ENCODE peak calls at places on chromosomes 1 and 21, in eight cellular contexts. H, O, M, J, D, P, E and U are unnamed samples.

GRCh38 chr1:161365207-161365606 is 2.5 kb downstream of the CFAP126 start:
- DNase-seq in O (no peak), H (no peak), E (no peak), J (no peak), P (no peak), D (no peak), M (no peak), U (no peak)

GRCh38 chr21:45226540-45227326 is 61.0 kb downstream of the POFUT2 start:
- DNase-seq in J (no peak), E (no peak), D (no peak), P (no peak), O (peak; percentile 32), H (no peak), M (no peak), U (peak; percentile 21)

GRCh38 chr21:35796834-35797233 is 263.5 kb downstream of the SETD4 start:
- DNase-seq in M (no peak), J (no peak), O (no peak), H (no peak), D (no peak), E (no peak), P (no peak), U (no peak)

GRCh38 chr1:100921110-100921706 is 25.3 kb downstream of the SLC30A7 start:
- DNase-seq in M (peak; percentile 1), H (no peak), O (peak; percentile 59), E (peak; percentile 35), J (no peak), P (no peak), D (peak; percentile 68), U (no peak)

GRCh38 chr1:37486680-37487618 is 12.6 kb downstream of the ZC3H12A start:
- DNase-seq in E (peak; percentile 57), D (peak; percentile 85), H (peak; percentile 82), O (peak; percentile 72), P (peak; percentile 84), M (peak; percentile 69), J (peak; percentile 73), U (peak; percentile 57)

GRCh38 chr21:45990049-45990711 is 8.6 kb downstream of the COL6A1 start:
- DNase-seq in H (no peak), E (no peak), P (peak; percentile 14), O (no peak), J (peak; percentile 8), D (no peak), M (no peak), U (no peak)

GRCh38 chr1:21149430-21149861 is 27.3 kb downstream of the EIF4G3 start:
- DNase-seq in O (no peak), D (peak; percentile 30), M (peak; percentile 48), P (no peak), H (peak; percentile 37), J (no peak), E (no peak), U (no peak)

GRCh38 chr1:7046891-7047290 is 261.6 kb downstream of the CAMTA1 start:
- DNase-seq in P (no peak), M (no peak), D (no peak), O (no peak), J (no peak), E (no peak), H (no peak), U (no peak)

GRCh38 chr1:76430532-76430931 is 356.0 kb downstream of the ST6GALNAC3 start:
- DNase-seq in P (no peak), E (no peak), D (no peak), M (no peak), J (no peak), H (no peak), O (no peak), U (no peak)

GRCh38 chr1:200670215-200671118 is 760 bp upstream of the DDX59 start:
- DNase-seq in P (peak; percentile 15), M (peak; percentile 67), J (no peak), E (no peak), O (no peak), H (peak; percentile 39), D (peak; percentile 59), U (no peak)

GRCh38 chr1:211935448-211935970 is 99.8 kb downstream of the INTS7 start:
- DNase-seq in O (no peak), E (no peak), P (no peak), D (no peak), H (no peak), M (no peak), J (no peak), U (no peak)

GRCh38 chr1:205597691-205598314 is 34.0 kb downstream of the ELK4 start:
- DNase-seq in J (no peak), H (no peak), M (no peak), P (peak; percentile 61), E (no peak), O (no peak), D (no peak), U (no peak)

GRCh38 chr1:199422206-199422605 is 605.3 kb upstream of the NR5A2 start:
- DNase-seq in H (no peak), J (no peak), D (peak; percentile 44), O (no peak), M (no peak), E (no peak), P (no peak), U (no peak)

GRCh38 chr1:161727343-161727924 is 6.1 kb downstream of the FCRLB start:
- DNase-seq in J (no peak), H (no peak), P (no peak), D (no peak), E (peak; percentile 76), M (no peak), O (peak; percentile 67), U (peak; percentile 18)

GRCh38 chr1:224116131-224116530 is 2.2 kb downstream of the FBXO28 start:
- DNase-seq in H (no peak), M (peak; percentile 44), O (peak; percentile 58), J (no peak), D (peak; percentile 46), P (no peak), E (peak; percentile 35), U (no peak)

GRCh38 chr21:26686705-26687104 is 113.6 kb upstream of the CYYR1 start:
- DNase-seq in P (no peak), M (no peak), J (no peak), E (no peak), D (no peak), O (no peak), H (no peak), U (no peak)

GRCh38 chr1:108639899-108640560 is 20.9 kb downstream of the HENMT1 start:
- DNase-seq in O (no peak), M (no peak), J (no peak), H (no peak), P (no peak), E (no peak), D (no peak), U (no peak)

GRCh38 chr21:31416465-31416864 is 72.4 kb upstream of the TIAM1 start:
- DNase-seq in H (no peak), O (no peak), M (no peak), E (no peak), P (no peak), D (no peak), J (no peak), U (no peak)

GRCh38 chr21:44052071-44052829 is 40.1 kb downstream of the TRAPPC10 start:
- DNase-seq in J (no peak), H (no peak), P (no peak), O (no peak), E (no peak), M (no peak), D (no peak), U (no peak)

GRCh38 chr1:206684478-206685255 is at the start of gene MAPKAPK2:
- DNase-seq in P (peak; percentile 85), H (peak; percentile 71), E (peak; percentile 52), D (peak; percentile 94), O (peak; percentile 72), M (peak; percentile 91), J (peak; percentile 75), U (peak; percentile 62)

GRCh38 chr1:206682111-206682510 is 2.6 kb upstream of the MAPKAPK2 start:
- DNase-seq in M (no peak), D (peak; percentile 50), J (no peak), E (no peak), O (no peak), P (no peak), H (no peak), U (no peak)

GRCh38 chr1:206684003-206684402 is 702 bp upstream of the MAPKAPK2 start:
- DNase-seq in J (no peak), M (no peak), P (no peak), D (no peak), O (no peak), E (no peak), H (no peak), U (no peak)

GRCh38 chr1:206681359-206681758 is 3.3 kb upstream of the MAPKAPK2 start:
- DNase-seq in P (no peak), H (no peak), M (no peak), J (no peak), D (no peak), O (no peak), E (no peak), U (no peak)

GRCh38 chr1:206683313-206683712 is 1.4 kb upstream of the MAPKAPK2 start:
- DNase-seq in J (no peak), E (no peak), D (no peak), O (no peak), M (no peak), H (no peak), P (no peak), U (no peak)
- H3K27ac ChIP-seq in J (no peak overlapping the region), E (no peak overlapping the region), D (no peak overlapping the region), O (no peak overlapping the region), M (no peak overlapping the region), H (no peak overlapping the region), P (no peak overlapping the region), U (no peak overlapping the region)

DNA sequence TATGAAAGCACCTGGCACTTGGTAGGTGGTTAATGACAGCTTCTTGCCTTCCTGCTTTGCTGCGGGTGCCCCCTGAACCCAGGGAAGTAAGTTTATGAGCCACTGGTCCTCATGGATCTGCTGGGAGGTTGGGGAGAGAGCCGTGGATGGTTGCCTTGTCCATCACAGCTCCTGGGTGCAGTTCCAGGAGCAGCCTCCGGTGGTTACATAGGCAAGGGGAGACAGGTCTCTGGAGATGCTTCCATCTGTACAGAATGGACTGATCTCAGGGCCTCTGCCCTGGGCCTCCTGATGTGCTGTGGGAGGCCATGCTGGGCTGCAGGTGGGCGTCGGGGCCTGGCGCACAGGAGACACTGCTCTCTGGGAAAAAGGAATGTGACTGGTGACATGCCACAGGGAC is 31.6 kb upstream of the ARHGEF10L start:
- DNase-seq in D (no peak), M (peak; percentile 52), E (no peak), J (no peak), H (no peak), P (no peak), O (no peak), U (no peak)
- H3K27ac ChIP-seq in D (no peak overlapping the region), M (no peak overlapping the region), E (no peak overlapping the region), J (no peak overlapping the region), H (no peak overlapping the region), P (no peak overlapping the region), O (no peak overlapping the region), U (no peak overlapping the region)

GRCh38 chr1:23910144-23910543 is 3.0 kb downstream of the CNR2 start:
- DNase-seq in D (no peak), P (no peak), H (no peak), O (no peak), E (no peak), J (no peak), M (no peak), U (no peak)
- H3K27ac ChIP-seq in D (no peak overlapping the region), P (no peak overlapping the region), H (no peak overlapping the region), O (no peak overlapping the region), E (no peak overlapping the region), J (no peak overlapping the region), M (no peak overlapping the region), U (no peak overlapping the region)

DNA sequence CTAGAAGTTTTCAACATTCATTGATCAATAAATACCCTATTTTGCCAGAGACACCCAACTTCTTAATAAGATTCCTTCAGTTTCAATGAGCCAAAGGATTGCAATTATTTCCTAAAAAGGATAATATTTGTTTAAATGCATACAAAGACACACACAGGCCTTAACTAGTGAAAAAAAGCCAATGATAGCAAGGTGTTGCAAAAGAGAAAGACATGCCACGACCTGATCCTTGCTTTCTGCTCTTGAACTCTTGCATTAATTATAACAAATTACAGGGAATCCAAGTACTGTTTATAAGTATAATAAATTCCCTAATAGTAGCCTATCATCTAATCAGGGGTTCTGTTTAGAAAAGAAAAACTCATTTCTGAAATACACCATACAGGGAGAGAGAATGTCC is 131.1 kb downstream of the PTPN14 start:
- DNase-seq in E (no peak), P (no peak), D (no peak), J (no peak), O (no peak), M (no peak), H (no peak), U (no peak)
- H3K27ac ChIP-seq in E (no peak overlapping the region), P (no peak overlapping the region), D (no peak overlapping the region), J (no peak overlapping the region), O (no peak overlapping the region), M (no peak overlapping the region), H (no peak overlapping the region), U (no peak overlapping the region)